ENCODE peak calls at places on chromosome 21, in ten cellular contexts. R is SK-N-SH; G is CD8-positive, alpha-beta T cell; I is PC-9; S is tibial nerve; O is A549; V is pancreas; J is suprapubic skin; Y is mammary epithelial cell; Q is H9. C is an unnamed sample.

GRCh38 chr21:33368576-33368975 is 34.6 kb upstream of the IFNGR2 start:
- DNase-seq in Y (no peak), J (no peak), V (no peak), I (no peak), S (no peak), G (no peak), O (no peak), Q (peak; percentile 48), R (no peak), C (no peak)

GRCh38 chr21:34885636-34886553 is 163.2 kb downstream of the RUNX1 start:
- DNase-seq in R (no peak), G (no peak), Q (peak; percentile 44), V (no peak), O (no peak), S (no peak), J (no peak), I (no peak), Y (no peak), C (no peak)

GRCh38 chr21:34706337-34706736 is 37.5 kb downstream of the CLIC6 start:
- DNase-seq in S (no peak), R (no peak), Y (no peak), V (no peak), O (no peak), Q (no peak), I (no peak), J (no peak), G (no peak), C (no peak)

GRCh38 chr21:36347962-36348328 is 27.9 kb downstream of the MORC3 start:
- DNase-seq in G (no peak), S (no peak), I (no peak), J (no peak), Q (no peak), O (no peak), R (no peak), V (no peak), Y (no peak), C (no peak)

GRCh38 chr21:23639726-23640125 is 1967.6 kb downstream of the MRPL39 start:
- DNase-seq in Y (no peak), R (no peak), Q (no peak), J (no peak), S (no peak), O (no peak), V (no peak), I (no peak), G (no peak), C (no peak)

GRCh38 chr21:35850542-35851103 is 209.7 kb downstream of the SETD4 start:
- DNase-seq in Q (no peak), S (no peak), R (no peak), Y (no peak), O (no peak), J (no peak), V (no peak), G (no peak), I (no peak), C (no peak)

GRCh38 chr21:28336299-28336698 is 656.4 kb downstream of the LTN1 start:
- DNase-seq in G (no peak), Q (no peak), O (peak; percentile 11), S (no peak), I (peak; percentile 4), Y (peak; percentile 29), J (no peak), R (peak; percentile 22), V (peak; percentile 52), C (peak; percentile 5)

GRCh38 chr21:35635261-35635660 is 425.1 kb downstream of the SETD4 start:
- DNase-seq in Q (no peak), V (no peak), I (no peak), J (no peak), G (no peak), Y (peak; percentile 85), R (no peak), S (no peak), O (peak; percentile 2), C (peak; percentile 44)

GRCh38 chr21:43779660-43780059 is 3.6 kb upstream of the CSTB start:
- DNase-seq in S (no peak), O (no peak), V (no peak), R (no peak), G (no peak), Q (no peak), J (no peak), Y (no peak), I (no peak), C (no peak)

GRCh38 chr21:43313939-43314405 is 113.0 kb downstream of the SIK1 start:
- DNase-seq in Y (no peak), I (no peak), R (no peak), V (no peak), G (no peak), S (no peak), Q (no peak), J (no peak), O (no peak), C (no peak)

GRCh38 chr21:28810826-28811524 is 181.7 kb downstream of the LTN1 start:
- DNase-seq in Y (no peak), Q (no peak), O (no peak), V (no peak), I (no peak), J (no peak), S (no peak), G (no peak), R (no peak), C (no peak)

GRCh38 chr21:38120984-38121855 is 135.6 kb upstream of the KCNJ15 start:
- DNase-seq in G (no peak), S (no peak), J (no peak), Y (no peak), O (no peak), R (no peak), V (no peak), Q (no peak), I (no peak), C (no peak)
- H3K27ac ChIP-seq in G (no peak overlapping the region), S (no peak overlapping the region), J (no peak overlapping the region), Y (no peak overlapping the region), O (no peak overlapping the region), R (no peak overlapping the region), V (no peak overlapping the region), Q (no peak overlapping the region), I (no peak overlapping the region), C (no peak overlapping the region)

GRCh38 chr21:45344576-45344975 is 56.9 kb upstream of the POFUT2 start:
- DNase-seq in Q (no peak), I (no peak), S (no peak), G (no peak), Y (no peak), O (no peak), J (no peak), R (no peak), V (no peak), C (no peak)
- H3K27ac ChIP-seq in Q (no peak overlapping the region), I (no peak overlapping the region), S (no peak overlapping the region), G (no peak overlapping the region), Y (no peak overlapping the region), O (no peak overlapping the region), J (no peak overlapping the region), R (no peak overlapping the region), V (no peak overlapping the region), C (no peak overlapping the region)

DNA sequence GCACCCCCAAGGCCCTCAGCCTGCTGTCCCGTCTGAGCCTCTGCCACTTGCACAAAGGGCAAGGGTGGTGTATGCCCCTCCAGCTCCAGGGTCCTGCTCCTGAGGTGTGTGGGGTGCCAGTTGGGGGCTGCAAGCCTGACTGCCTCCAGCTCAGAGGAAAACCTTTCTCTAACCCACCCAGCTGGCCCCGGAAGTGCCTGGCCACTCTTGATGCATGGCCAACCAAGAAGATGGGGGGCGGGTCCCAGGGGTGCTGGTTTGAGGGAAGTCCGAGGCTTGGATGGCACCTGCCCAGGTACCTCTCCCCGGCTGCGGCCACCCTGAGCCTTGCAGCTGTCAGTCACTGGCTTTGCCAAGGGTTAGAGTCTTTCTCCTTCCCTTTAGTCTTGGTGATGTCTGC is 112.6 kb upstream of the TMPRSS2 start:
- DNase-seq in Y (no peak), G (no peak), S (no peak), V (no peak), J (no peak), R (no peak), O (no peak), Q (no peak), I (no peak), C (no peak)
- H3K27ac ChIP-seq in Y (no peak overlapping the region), G (no peak overlapping the region), S (no peak overlapping the region), V (no peak overlapping the region), J (peak overlapping the region; percentile 52), R (no peak overlapping the region), O (peak overlapping the region; percentile 45), Q (no peak overlapping the region), I (peak overlapping the region; percentile 32), C (no peak overlapping the region)

GRCh38 chr21:46138383-46138970 is 16.9 kb downstream of the FTCD start:
- DNase-seq in Y (no peak), O (no peak), V (no peak), Q (no peak), J (no peak), R (no peak), I (no peak), S (no peak), G (no peak), C (no peak)

GRCh38 chr21:46136739-46137349 is 18.5 kb downstream of the FTCD start:
- DNase-seq in V (no peak), J (no peak), I (no peak), Y (no peak), S (no peak), R (no peak), O (no peak), Q (no peak), G (no peak), C (no peak)

GRCh38 chr21:46139686-46140085 is 15.7 kb downstream of the FTCD start:
- DNase-seq in S (no peak), Y (no peak), O (no peak), I (no peak), V (no peak), J (no peak), G (no peak), Q (no peak), R (no peak), C (no peak)

GRCh38 chr21:46135782-46136181 is 19.6 kb downstream of the FTCD start:
- DNase-seq in R (no peak), I (no peak), O (no peak), J (no peak), Y (no peak), S (no peak), G (no peak), V (no peak), Q (no peak), C (no peak)

GRCh38 chr21:46137908-46138307 is 17.5 kb downstream of the FTCD start:
- DNase-seq in G (no peak), R (no peak), I (no peak), Q (no peak), J (no peak), O (no peak), S (no peak), Y (no peak), V (no peak), C (no peak)
- H3K27ac ChIP-seq in G (no peak overlapping the region), R (no peak overlapping the region), I (no peak overlapping the region), Q (no peak overlapping the region), J (no peak overlapping the region), O (no peak overlapping the region), S (no peak overlapping the region), Y (no peak overlapping the region), V (no peak overlapping the region), C (no peak overlapping the region)

GRCh38 chr21:16573581-16573980 is 843.8 kb downstream of the USP25 start:
- DNase-seq in G (no peak), V (no peak), O (no peak), I (no peak), Q (no peak), Y (no peak), R (no peak), J (no peak), S (no peak), C (no peak)
- H3K27ac ChIP-seq in G (no peak overlapping the region), V (no peak overlapping the region), O (no peak overlapping the region), I (no peak overlapping the region), Q (no peak overlapping the region), Y (no peak overlapping the region), R (peak overlapping the region; percentile 81), J (no peak overlapping the region), S (no peak overlapping the region), C (no peak overlapping the region)

C was measured in epithelial cell of prostate.